ENCODE peak calls at places on chromosome 21, in seven cellular contexts. One of them, this sample, is unnamed.

GRCh38 chr21:41602511-41602910 is 94.6 kb upstream of the TMPRSS2 start:
- DNase-seq in HCT116: no peak
- DNase-seq in SK-N-SH: no peak
- DNase-seq in H1: no peak
- DNase-seq in HepG2: no peak
- DNase-seq in GM12878: no peak
- DNase-seq in K562: no peak
- DNase-seq in this sample: no peak

GRCh38 chr21:26060335-26061115 is 110.0 kb downstream of the APP start:
- DNase-seq in SK-N-SH: no peak
- DNase-seq in HCT116: no peak
- DNase-seq in H1: no peak
- DNase-seq in K562: no peak
- DNase-seq in HepG2: no peak
- DNase-seq in GM12878: no peak
- DNase-seq in this sample: no peak

GRCh38 chr21:36236052-36236730 is 79.6 kb downstream of the DOP1B start:
- DNase-seq in H1: no peak
- DNase-seq in GM12878: peak
- DNase-seq in HCT116: no peak
- DNase-seq in K562: no peak
- DNase-seq in HepG2: no peak
- DNase-seq in SK-N-SH: no peak
- DNase-seq in this sample: no peak

GRCh38 chr21:20971296-20971921 is 26.8 kb upstream of the NCAM2 start:
- DNase-seq in HCT116: no peak
- DNase-seq in K562: peak
- DNase-seq in SK-N-SH: peak
- DNase-seq in GM12878: no peak
- DNase-seq in H1: peak
- DNase-seq in HepG2: peak
- DNase-seq in this sample: peak

GRCh38 chr21:36627242-36627641 is 71.7 kb upstream of the SIM2 start:
- DNase-seq in H1: no peak
- DNase-seq in K562: no peak
- DNase-seq in HCT116: no peak
- DNase-seq in HepG2: no peak
- DNase-seq in SK-N-SH: no peak
- DNase-seq in GM12878: no peak
- DNase-seq in this sample: no peak

GRCh38 chr21:36463991-36464390 is 15.9 kb downstream of the CLDN14 start:
- DNase-seq in HCT116: no peak
- DNase-seq in GM12878: no peak
- DNase-seq in H1: no peak
- DNase-seq in SK-N-SH: no peak
- DNase-seq in K562: no peak
- DNase-seq in HepG2: no peak
- DNase-seq in this sample: no peak

GRCh38 chr21:42307106-42307505 is 8.1 kb downstream of the TFF3 start:
- DNase-seq in HCT116: no peak
- DNase-seq in SK-N-SH: no peak
- DNase-seq in H1: no peak
- DNase-seq in GM12878: no peak
- DNase-seq in K562: no peak
- DNase-seq in HepG2: no peak
- DNase-seq in this sample: no peak

GRCh38 chr21:36847189-36847588 is 119.3 kb downstream of the HLCS start:
- DNase-seq in K562: no peak
- DNase-seq in GM12878: no peak
- DNase-seq in HCT116: no peak
- DNase-seq in HepG2: peak
- DNase-seq in SK-N-SH: no peak
- DNase-seq in H1: no peak
- DNase-seq in this sample: peak

GRCh38 chr21:41217656-41218380 is 49.9 kb downstream of the BACE2 start:
- DNase-seq in K562: peak
- DNase-seq in HepG2: no peak
- DNase-seq in SK-N-SH: no peak
- DNase-seq in HCT116: no peak
- DNase-seq in H1: no peak
- DNase-seq in GM12878: no peak
- DNase-seq in this sample: no peak

GRCh38 chr21:32207096-32207716 is 71.6 kb downstream of the MIS18A start:
- DNase-seq in K562: no peak
- DNase-seq in SK-N-SH: peak
- DNase-seq in HCT116: no peak
- DNase-seq in HepG2: no peak
- DNase-seq in H1: no peak
- DNase-seq in GM12878: no peak
- DNase-seq in this sample: no peak

GRCh38 chr21:46369520-46370235 is 45.7 kb downstream of the PCNT start:
- DNase-seq in HepG2: no peak
- DNase-seq in HCT116: no peak
- DNase-seq in SK-N-SH: no peak
- DNase-seq in H1: no peak
- DNase-seq in GM12878: no peak
- DNase-seq in K562: no peak
- DNase-seq in this sample: no peak
- TF ChIP-seq POLR2AphosphoS5 in HepG2: no peak
- TF ChIP-seq POLR2AphosphoS5 in HCT116: no peak
- TF ChIP-seq POLR2AphosphoS5 in SK-N-SH: no peak
- TF ChIP-seq POLR2AphosphoS5 in H1: no peak
- TF ChIP-seq POLR2AphosphoS5 in GM12878: no peak
- TF ChIP-seq POLR2AphosphoS5 in K562: no peak
- TF ChIP-seq POLR2AphosphoS5 in this sample: no peak

GRCh38 chr21:33296156-33296555 is 28.6 kb upstream of the IFNAR1 start:
- DNase-seq in GM12878: no peak
- DNase-seq in HepG2: no peak
- DNase-seq in SK-N-SH: no peak
- DNase-seq in H1: no peak
- DNase-seq in K562: no peak
- DNase-seq in HCT116: no peak
- DNase-seq in this sample: no peak
- H3K9ac ChIP-seq in GM12878: no peak
- H3K9ac ChIP-seq in HepG2: no peak
- H3K9ac ChIP-seq in SK-N-SH: no peak
- H3K9ac ChIP-seq in H1: no peak
- H3K9ac ChIP-seq in K562: no peak
- H3K9ac ChIP-seq in HCT116: no peak
- H3K9ac ChIP-seq in this sample: no peak

GRCh38 chr21:33966324-33966949 is 50.8 kb upstream of the ATP5PO start:
- DNase-seq in SK-N-SH: no peak
- DNase-seq in H1: no peak
- DNase-seq in GM12878: no peak
- DNase-seq in HepG2: no peak
- DNase-seq in HCT116: no peak
- DNase-seq in K562: no peak
- DNase-seq in this sample: no peak
- H2AFZ ChIP-seq in SK-N-SH: peak
- H2AFZ ChIP-seq in H1: no peak
- H2AFZ ChIP-seq in GM12878: no peak
- H2AFZ ChIP-seq in HepG2: no peak
- H2AFZ ChIP-seq in HCT116: no peak
- H2AFZ ChIP-seq in K562: peak
- H2AFZ ChIP-seq in this sample: no peak

DNA sequence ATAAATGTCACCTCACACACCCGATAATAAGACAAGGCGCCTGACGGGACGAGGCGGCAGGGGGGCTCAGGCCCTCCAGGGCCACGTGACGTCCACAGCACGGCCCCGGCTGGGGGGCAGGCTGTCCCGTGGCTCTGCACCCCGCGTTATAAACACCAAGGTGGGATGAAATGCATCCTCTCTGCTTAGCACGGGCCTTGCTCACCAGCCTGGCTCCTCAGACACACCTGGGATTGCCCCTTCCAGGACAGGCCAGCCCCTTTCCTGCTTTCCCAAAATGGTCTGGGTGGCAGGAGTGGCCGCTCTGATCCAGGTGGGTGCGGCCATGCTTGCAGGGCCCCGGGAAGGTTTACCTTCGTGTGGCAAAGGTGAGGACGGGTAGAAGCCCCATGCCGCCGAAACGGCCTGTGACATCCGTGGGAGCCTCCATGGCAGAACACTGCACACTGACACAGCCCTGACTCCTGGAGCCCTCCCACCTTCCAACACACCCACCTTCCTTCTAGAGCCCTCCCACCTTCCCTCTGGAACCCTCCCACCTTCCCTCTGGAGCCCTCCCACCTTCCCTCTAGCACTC is 35.9 kb downstream of the SLC19A1 start:
- DNase-seq in HCT116: no peak
- DNase-seq in H1: no peak
- DNase-seq in HepG2: no peak
- DNase-seq in SK-N-SH: no peak
- DNase-seq in K562: peak
- DNase-seq in GM12878: no peak
- DNase-seq in this sample: no peak
- TF ChIP-seq POLR2AphosphoS5 in HCT116: no peak
- TF ChIP-seq POLR2AphosphoS5 in H1: peak
- TF ChIP-seq POLR2AphosphoS5 in HepG2: no peak
- TF ChIP-seq POLR2AphosphoS5 in SK-N-SH: no peak
- TF ChIP-seq POLR2AphosphoS5 in K562: no peak
- TF ChIP-seq POLR2AphosphoS5 in GM12878: no peak
- TF ChIP-seq POLR2AphosphoS5 in this sample: no peak

GRCh38 chr21:45699251-45699942 is 55.9 kb downstream of the PCBP3 start:
- DNase-seq in H1: no peak
- DNase-seq in GM12878: peak
- DNase-seq in SK-N-SH: no peak
- DNase-seq in HepG2: no peak
- DNase-seq in HCT116: no peak
- DNase-seq in K562: no peak
- DNase-seq in this sample: no peak
- H3K9ac ChIP-seq in H1: no peak
- H3K9ac ChIP-seq in GM12878: no peak
- H3K9ac ChIP-seq in SK-N-SH: no peak
- H3K9ac ChIP-seq in HepG2: no peak
- H3K9ac ChIP-seq in HCT116: no peak
- H3K9ac ChIP-seq in K562: no peak
- H3K9ac ChIP-seq in this sample: no peak

GRCh38 chr21:27647921-27648320 is 681.0 kb upstream of the ADAMTS5 start:
- DNase-seq in HCT116: no peak
- DNase-seq in SK-N-SH: no peak
- DNase-seq in H1: no peak
- DNase-seq in K562: no peak
- DNase-seq in HepG2: no peak
- DNase-seq in GM12878: no peak
- DNase-seq in this sample: peak

GRCh38 chr21:27647401-27647800 is 680.5 kb upstream of the ADAMTS5 start:
- DNase-seq in H1: no peak
- DNase-seq in GM12878: no peak
- DNase-seq in HCT116: no peak
- DNase-seq in HepG2: no peak
- DNase-seq in SK-N-SH: no peak
- DNase-seq in K562: no peak
- DNase-seq in this sample: peak

GRCh38 chr21:27645285-27645684 is 678.4 kb upstream of the ADAMTS5 start:
- DNase-seq in GM12878: no peak
- DNase-seq in HepG2: no peak
- DNase-seq in K562: no peak
- DNase-seq in HCT116: no peak
- DNase-seq in H1: no peak
- DNase-seq in SK-N-SH: no peak
- DNase-seq in this sample: no peak

GRCh38 chr21:27646691-27647090 is 679.8 kb upstream of the ADAMTS5 start:
- DNase-seq in HCT116: no peak
- DNase-seq in GM12878: no peak
- DNase-seq in K562: no peak
- DNase-seq in H1: no peak
- DNase-seq in SK-N-SH: no peak
- DNase-seq in HepG2: no peak
- DNase-seq in this sample: no peak

DNA sequence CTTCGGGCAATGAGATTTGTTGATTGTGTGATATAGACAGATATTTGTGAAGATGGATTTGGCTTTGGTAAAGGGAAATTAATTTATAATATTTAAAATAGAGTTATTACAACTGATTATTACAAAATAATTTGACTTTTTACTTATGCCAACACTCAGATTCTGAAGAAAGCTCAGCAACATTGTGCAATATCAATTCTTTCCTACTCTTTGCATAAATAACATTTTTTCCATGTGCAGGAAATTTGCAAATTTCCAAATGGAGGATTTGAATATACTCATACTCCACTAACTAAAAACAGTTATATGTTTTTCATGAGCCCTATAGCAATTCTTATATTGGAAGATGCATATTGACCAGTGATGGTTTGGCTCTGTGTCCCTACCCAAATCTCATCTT is 676.4 kb upstream of the ADAMTS5 start:
- DNase-seq in K562: no peak
- DNase-seq in HepG2: no peak
- DNase-seq in H1: no peak
- DNase-seq in GM12878: no peak
- DNase-seq in SK-N-SH: no peak
- DNase-seq in HCT116: no peak
- DNase-seq in this sample: no peak
- H2AFZ ChIP-seq in K562: no peak
- H2AFZ ChIP-seq in HepG2: no peak
- H2AFZ ChIP-seq in H1: no peak
- H2AFZ ChIP-seq in GM12878: no peak
- H2AFZ ChIP-seq in SK-N-SH: no peak
- H2AFZ ChIP-seq in HCT116: no peak
- H2AFZ ChIP-seq in this sample: no peak

This sample was measured in endothelial cell of umbilical vein.